ENCODE peak calls at places on chromosomes 11 and 22, in ten cellular contexts. One of them, this sample, is unnamed.

GRCh38 chr11:2721163-2721935 is 21.6 kb upstream of the KCNQ1OT1 start:
- DNase-seq in stimulated activated naive CD8-positive, alpha-beta T cell treated with anti-CD3 and anti-CD28 coated beads, Interleukin-15, amount 100 ng/mL, for 72 hours: no peak
- DNase-seq in anterior cingulate cortex: no peak
- DNase-seq in cardiac muscle cell: no peak
- DNase-seq in effector memory CD8-positive, alpha-beta T cell: no peak
- DNase-seq in COR-L47: no peak
- DNase-seq in NCI-H774: no peak
- DNase-seq in amygdala: no peak
- DNase-seq in M059J: no peak
- DNase-seq in fibroblast of lung: no peak
- DNase-seq in this sample: no peak

GRCh38 chr11:120929664-120930154 is 94.2 kb upstream of the TBCEL start:
- DNase-seq in NCI-H774: peak
- DNase-seq in fibroblast of lung: peak
- DNase-seq in anterior cingulate cortex: no peak
- DNase-seq in M059J: peak
- DNase-seq in effector memory CD8-positive, alpha-beta T cell: no peak
- DNase-seq in amygdala: peak
- DNase-seq in cardiac muscle cell: peak
- DNase-seq in COR-L47: no peak
- DNase-seq in stimulated activated naive CD8-positive, alpha-beta T cell treated with anti-CD3 and anti-CD28 coated beads, Interleukin-15, amount 100 ng/mL, for 72 hours: peak
- DNase-seq in this sample: peak

GRCh38 chr11:124114942-124115781 is at the start of gene VWA5A:
- DNase-seq in effector memory CD8-positive, alpha-beta T cell: no peak
- DNase-seq in COR-L47: peak
- DNase-seq in stimulated activated naive CD8-positive, alpha-beta T cell treated with anti-CD3 and anti-CD28 coated beads, Interleukin-15, amount 100 ng/mL, for 72 hours: peak
- DNase-seq in anterior cingulate cortex: peak
- DNase-seq in fibroblast of lung: peak
- DNase-seq in cardiac muscle cell: peak
- DNase-seq in NCI-H774: peak
- DNase-seq in M059J: peak
- DNase-seq in amygdala: peak
- DNase-seq in this sample: peak

GRCh38 chr11:65107078-65107477 is 4.6 kb upstream of the TM7SF2 start:
- DNase-seq in fibroblast of lung: no peak
- DNase-seq in cardiac muscle cell: no peak
- DNase-seq in effector memory CD8-positive, alpha-beta T cell: no peak
- DNase-seq in stimulated activated naive CD8-positive, alpha-beta T cell treated with anti-CD3 and anti-CD28 coated beads, Interleukin-15, amount 100 ng/mL, for 72 hours: no peak
- DNase-seq in amygdala: no peak
- DNase-seq in M059J: no peak
- DNase-seq in COR-L47: no peak
- DNase-seq in NCI-H774: no peak
- DNase-seq in anterior cingulate cortex: no peak
- DNase-seq in this sample: no peak

GRCh38 chr22:42787357-42787736 is 66.7 kb upstream of the A4GALT start:
- DNase-seq in M059J: no peak
- DNase-seq in stimulated activated naive CD8-positive, alpha-beta T cell treated with anti-CD3 and anti-CD28 coated beads, Interleukin-15, amount 100 ng/mL, for 72 hours: no peak
- DNase-seq in anterior cingulate cortex: no peak
- DNase-seq in fibroblast of lung: no peak
- DNase-seq in COR-L47: no peak
- DNase-seq in amygdala: no peak
- DNase-seq in cardiac muscle cell: no peak
- DNase-seq in NCI-H774: no peak
- DNase-seq in effector memory CD8-positive, alpha-beta T cell: no peak
- DNase-seq in this sample: no peak

GRCh38 chr11:128603752-128604472 is 16.6 kb upstream of the ETS1 start:
- DNase-seq in stimulated activated naive CD8-positive, alpha-beta T cell treated with anti-CD3 and anti-CD28 coated beads, Interleukin-15, amount 100 ng/mL, for 72 hours: no peak
- DNase-seq in anterior cingulate cortex: no peak
- DNase-seq in M059J: peak
- DNase-seq in fibroblast of lung: no peak
- DNase-seq in amygdala: no peak
- DNase-seq in NCI-H774: no peak
- DNase-seq in effector memory CD8-positive, alpha-beta T cell: no peak
- DNase-seq in cardiac muscle cell: no peak
- DNase-seq in COR-L47: no peak
- DNase-seq in this sample: no peak

GRCh38 chr11:34105957-34106504 is 602 bp downstream of the NAT10 start:
- DNase-seq in M059J: no peak
- DNase-seq in anterior cingulate cortex: no peak
- DNase-seq in NCI-H774: no peak
- DNase-seq in fibroblast of lung: peak
- DNase-seq in effector memory CD8-positive, alpha-beta T cell: no peak
- DNase-seq in stimulated activated naive CD8-positive, alpha-beta T cell treated with anti-CD3 and anti-CD28 coated beads, Interleukin-15, amount 100 ng/mL, for 72 hours: no peak
- DNase-seq in cardiac muscle cell: no peak
- DNase-seq in COR-L47: no peak
- DNase-seq in amygdala: no peak
- DNase-seq in this sample: no peak

GRCh38 chr22:47665151-47665550 is 902.7 kb downstream of the TBC1D22A start:
- DNase-seq in M059J: no peak
- DNase-seq in cardiac muscle cell: no peak
- DNase-seq in stimulated activated naive CD8-positive, alpha-beta T cell treated with anti-CD3 and anti-CD28 coated beads, Interleukin-15, amount 100 ng/mL, for 72 hours: no peak
- DNase-seq in amygdala: no peak
- DNase-seq in effector memory CD8-positive, alpha-beta T cell: no peak
- DNase-seq in NCI-H774: no peak
- DNase-seq in fibroblast of lung: no peak
- DNase-seq in anterior cingulate cortex: no peak
- DNase-seq in COR-L47: no peak
- DNase-seq in this sample: no peak

GRCh38 chr22:39598017-39598965 is 27.7 kb downstream of the CACNA1I start:
- DNase-seq in anterior cingulate cortex: no peak
- DNase-seq in cardiac muscle cell: peak
- DNase-seq in M059J: no peak
- DNase-seq in effector memory CD8-positive, alpha-beta T cell: no peak
- DNase-seq in COR-L47: no peak
- DNase-seq in stimulated activated naive CD8-positive, alpha-beta T cell treated with anti-CD3 and anti-CD28 coated beads, Interleukin-15, amount 100 ng/mL, for 72 hours: peak
- DNase-seq in amygdala: no peak
- DNase-seq in NCI-H774: peak
- DNase-seq in fibroblast of lung: no peak
- DNase-seq in this sample: peak

GRCh38 chr11:120562806-120563425 is 51.4 kb downstream of the GRIK4 start:
- DNase-seq in amygdala: no peak
- DNase-seq in COR-L47: no peak
- DNase-seq in NCI-H774: no peak
- DNase-seq in fibroblast of lung: no peak
- DNase-seq in stimulated activated naive CD8-positive, alpha-beta T cell treated with anti-CD3 and anti-CD28 coated beads, Interleukin-15, amount 100 ng/mL, for 72 hours: no peak
- DNase-seq in effector memory CD8-positive, alpha-beta T cell: no peak
- DNase-seq in cardiac muscle cell: no peak
- DNase-seq in anterior cingulate cortex: no peak
- DNase-seq in M059J: no peak
- DNase-seq in this sample: no peak

GRCh38 chr11:132402056-132402684 is 1031.8 kb downstream of the NTM start:
- DNase-seq in stimulated activated naive CD8-positive, alpha-beta T cell treated with anti-CD3 and anti-CD28 coated beads, Interleukin-15, amount 100 ng/mL, for 72 hours: no peak
- DNase-seq in anterior cingulate cortex: no peak
- DNase-seq in M059J: peak
- DNase-seq in cardiac muscle cell: peak
- DNase-seq in fibroblast of lung: peak
- DNase-seq in NCI-H774: peak
- DNase-seq in amygdala: no peak
- DNase-seq in effector memory CD8-positive, alpha-beta T cell: no peak
- DNase-seq in COR-L47: peak
- DNase-seq in this sample: no peak

GRCh38 chr11:27158763-27159679 is 118.4 kb downstream of the BBOX1 start:
- DNase-seq in stimulated activated naive CD8-positive, alpha-beta T cell treated with anti-CD3 and anti-CD28 coated beads, Interleukin-15, amount 100 ng/mL, for 72 hours: peak
- DNase-seq in COR-L47: peak
- DNase-seq in M059J: peak
- DNase-seq in cardiac muscle cell: peak
- DNase-seq in effector memory CD8-positive, alpha-beta T cell: no peak
- DNase-seq in NCI-H774: peak
- DNase-seq in anterior cingulate cortex: no peak
- DNase-seq in fibroblast of lung: peak
- DNase-seq in amygdala: peak
- DNase-seq in this sample: no peak

GRCh38 chr11:35717043-35717442 is 54.5 kb downstream of the TRIM44 start:
- DNase-seq in M059J: no peak
- DNase-seq in cardiac muscle cell: peak
- DNase-seq in amygdala: no peak
- DNase-seq in NCI-H774: no peak
- DNase-seq in anterior cingulate cortex: no peak
- DNase-seq in COR-L47: peak
- DNase-seq in fibroblast of lung: no peak
- DNase-seq in effector memory CD8-positive, alpha-beta T cell: no peak
- DNase-seq in stimulated activated naive CD8-positive, alpha-beta T cell treated with anti-CD3 and anti-CD28 coated beads, Interleukin-15, amount 100 ng/mL, for 72 hours: no peak
- DNase-seq in this sample: no peak

GRCh38 chr11:117901601-117902000 is 25.1 kb upstream of the FXYD6 start:
- DNase-seq in amygdala: no peak
- DNase-seq in anterior cingulate cortex: no peak
- DNase-seq in M059J: no peak
- DNase-seq in NCI-H774: no peak
- DNase-seq in fibroblast of lung: no peak
- DNase-seq in cardiac muscle cell: no peak
- DNase-seq in effector memory CD8-positive, alpha-beta T cell: no peak
- DNase-seq in COR-L47: no peak
- DNase-seq in stimulated activated naive CD8-positive, alpha-beta T cell treated with anti-CD3 and anti-CD28 coated beads, Interleukin-15, amount 100 ng/mL, for 72 hours: no peak
- DNase-seq in this sample: no peak

GRCh38 chr22:17199131-17199731 is 20.0 kb downstream of the ADA2 start:
- DNase-seq in NCI-H774: peak
- DNase-seq in fibroblast of lung: peak
- DNase-seq in anterior cingulate cortex: no peak
- DNase-seq in stimulated activated naive CD8-positive, alpha-beta T cell treated with anti-CD3 and anti-CD28 coated beads, Interleukin-15, amount 100 ng/mL, for 72 hours: no peak
- DNase-seq in amygdala: no peak
- DNase-seq in cardiac muscle cell: no peak
- DNase-seq in effector memory CD8-positive, alpha-beta T cell: no peak
- DNase-seq in COR-L47: no peak
- DNase-seq in M059J: peak
- DNase-seq in this sample: no peak

GRCh38 chr11:10302294-10302743 is 2.6 kb upstream of the ADM start:
- DNase-seq in amygdala: no peak
- DNase-seq in NCI-H774: peak
- DNase-seq in COR-L47: no peak
- DNase-seq in fibroblast of lung: no peak
- DNase-seq in effector memory CD8-positive, alpha-beta T cell: no peak
- DNase-seq in M059J: no peak
- DNase-seq in stimulated activated naive CD8-positive, alpha-beta T cell treated with anti-CD3 and anti-CD28 coated beads, Interleukin-15, amount 100 ng/mL, for 72 hours: no peak
- DNase-seq in anterior cingulate cortex: no peak
- DNase-seq in cardiac muscle cell: peak
- DNase-seq in this sample: no peak

GRCh38 chr11:15149050-15149449 is 34.3 kb downstream of the INSC start:
- DNase-seq in cardiac muscle cell: no peak
- DNase-seq in NCI-H774: no peak
- DNase-seq in fibroblast of lung: no peak
- DNase-seq in effector memory CD8-positive, alpha-beta T cell: no peak
- DNase-seq in COR-L47: no peak
- DNase-seq in anterior cingulate cortex: no peak
- DNase-seq in stimulated activated naive CD8-positive, alpha-beta T cell treated with anti-CD3 and anti-CD28 coated beads, Interleukin-15, amount 100 ng/mL, for 72 hours: no peak
- DNase-seq in M059J: no peak
- DNase-seq in amygdala: no peak
- DNase-seq in this sample: no peak

GRCh38 chr22:19674929-19675253 is 39.4 kb upstream of the SEPTIN5 start:
- DNase-seq in M059J: no peak
- DNase-seq in amygdala: no peak
- DNase-seq in anterior cingulate cortex: no peak
- DNase-seq in effector memory CD8-positive, alpha-beta T cell: no peak
- DNase-seq in NCI-H774: no peak
- DNase-seq in cardiac muscle cell: no peak
- DNase-seq in fibroblast of lung: no peak
- DNase-seq in COR-L47: no peak
- DNase-seq in stimulated activated naive CD8-positive, alpha-beta T cell treated with anti-CD3 and anti-CD28 coated beads, Interleukin-15, amount 100 ng/mL, for 72 hours: no peak
- DNase-seq in this sample: no peak

GRCh38 chr11:42524534-42525227 is 787.1 kb upstream of the API5 start:
- DNase-seq in stimulated activated naive CD8-positive, alpha-beta T cell treated with anti-CD3 and anti-CD28 coated beads, Interleukin-15, amount 100 ng/mL, for 72 hours: peak
- DNase-seq in anterior cingulate cortex: no peak
- DNase-seq in COR-L47: peak
- DNase-seq in cardiac muscle cell: peak
- DNase-seq in NCI-H774: peak
- DNase-seq in amygdala: peak
- DNase-seq in M059J: peak
- DNase-seq in fibroblast of lung: peak
- DNase-seq in effector memory CD8-positive, alpha-beta T cell: no peak
- DNase-seq in this sample: no peak

GRCh38 chr11:72703281-72704008 is 29.2 kb upstream of the PDE2A start:
- DNase-seq in cardiac muscle cell: no peak
- DNase-seq in anterior cingulate cortex: no peak
- DNase-seq in stimulated activated naive CD8-positive, alpha-beta T cell treated with anti-CD3 and anti-CD28 coated beads, Interleukin-15, amount 100 ng/mL, for 72 hours: no peak
- DNase-seq in amygdala: peak
- DNase-seq in COR-L47: no peak
- DNase-seq in M059J: no peak
- DNase-seq in fibroblast of lung: peak
- DNase-seq in effector memory CD8-positive, alpha-beta T cell: no peak
- DNase-seq in NCI-H774: no peak
- DNase-seq in this sample: no peak

GRCh38 chr11:13776134-13776815 is 107.8 kb downstream of the FAR1 start:
- DNase-seq in fibroblast of lung: no peak
- DNase-seq in cardiac muscle cell: no peak
- DNase-seq in M059J: peak
- DNase-seq in effector memory CD8-positive, alpha-beta T cell: peak
- DNase-seq in anterior cingulate cortex: no peak
- DNase-seq in amygdala: no peak
- DNase-seq in NCI-H774: no peak
- DNase-seq in stimulated activated naive CD8-positive, alpha-beta T cell treated with anti-CD3 and anti-CD28 coated beads, Interleukin-15, amount 100 ng/mL, for 72 hours: no peak
- DNase-seq in COR-L47: peak
- DNase-seq in this sample: peak

GRCh38 chr11:97893612-97894011 is 1127.1 kb upstream of the CNTN5 start:
- DNase-seq in stimulated activated naive CD8-positive, alpha-beta T cell treated with anti-CD3 and anti-CD28 coated beads, Interleukin-15, amount 100 ng/mL, for 72 hours: no peak
- DNase-seq in anterior cingulate cortex: no peak
- DNase-seq in NCI-H774: no peak
- DNase-seq in M059J: peak
- DNase-seq in amygdala: no peak
- DNase-seq in COR-L47: peak
- DNase-seq in cardiac muscle cell: no peak
- DNase-seq in fibroblast of lung: no peak
- DNase-seq in effector memory CD8-positive, alpha-beta T cell: no peak
- DNase-seq in this sample: no peak

GRCh38 chr11:77003954-77004353 is 30.2 kb upstream of the B3GNT6 start:
- DNase-seq in NCI-H774: no peak
- DNase-seq in cardiac muscle cell: no peak
- DNase-seq in amygdala: no peak
- DNase-seq in M059J: peak
- DNase-seq in fibroblast of lung: no peak
- DNase-seq in effector memory CD8-positive, alpha-beta T cell: no peak
- DNase-seq in COR-L47: no peak
- DNase-seq in anterior cingulate cortex: no peak
- DNase-seq in stimulated activated naive CD8-positive, alpha-beta T cell treated with anti-CD3 and anti-CD28 coated beads, Interleukin-15, amount 100 ng/mL, for 72 hours: no peak
- DNase-seq in this sample: no peak

GRCh38 chr22:48756146-48757111 is 1071.2 kb downstream of the BRD1 start:
- DNase-seq in stimulated activated naive CD8-positive, alpha-beta T cell treated with anti-CD3 and anti-CD28 coated beads, Interleukin-15, amount 100 ng/mL, for 72 hours: no peak
- DNase-seq in COR-L47: no peak
- DNase-seq in M059J: no peak
- DNase-seq in NCI-H774: no peak
- DNase-seq in cardiac muscle cell: no peak
- DNase-seq in effector memory CD8-positive, alpha-beta T cell: no peak
- DNase-seq in amygdala: no peak
- DNase-seq in fibroblast of lung: no peak
- DNase-seq in anterior cingulate cortex: no peak
- DNase-seq in this sample: no peak

GRCh38 chr11:16778286-16778685 is 39.8 kb downstream of the C11orf58 start:
- DNase-seq in COR-L47: no peak
- DNase-seq in NCI-H774: no peak
- DNase-seq in effector memory CD8-positive, alpha-beta T cell: no peak
- DNase-seq in cardiac muscle cell: no peak
- DNase-seq in fibroblast of lung: no peak
- DNase-seq in stimulated activated naive CD8-positive, alpha-beta T cell treated with anti-CD3 and anti-CD28 coated beads, Interleukin-15, amount 100 ng/mL, for 72 hours: no peak
- DNase-seq in amygdala: no peak
- DNase-seq in anterior cingulate cortex: no peak
- DNase-seq in M059J: no peak
- DNase-seq in this sample: no peak

GRCh38 chr11:206516-207212 is 535 bp downstream of the BET1L start:
- DNase-seq in COR-L47: no peak
- DNase-seq in M059J: no peak
- DNase-seq in amygdala: no peak
- DNase-seq in effector memory CD8-positive, alpha-beta T cell: no peak
- DNase-seq in NCI-H774: no peak
- DNase-seq in anterior cingulate cortex: no peak
- DNase-seq in cardiac muscle cell: peak
- DNase-seq in stimulated activated naive CD8-positive, alpha-beta T cell treated with anti-CD3 and anti-CD28 coated beads, Interleukin-15, amount 100 ng/mL, for 72 hours: peak
- DNase-seq in fibroblast of lung: no peak
- DNase-seq in this sample: no peak

GRCh38 chr11:61782841-61783240 is 9.6 kb downstream of the TMEM258 start:
- DNase-seq in amygdala: no peak
- DNase-seq in cardiac muscle cell: no peak
- DNase-seq in fibroblast of lung: no peak
- DNase-seq in M059J: peak
- DNase-seq in anterior cingulate cortex: no peak
- DNase-seq in effector memory CD8-positive, alpha-beta T cell: no peak
- DNase-seq in NCI-H774: no peak
- DNase-seq in COR-L47: no peak
- DNase-seq in stimulated activated naive CD8-positive, alpha-beta T cell treated with anti-CD3 and anti-CD28 coated beads, Interleukin-15, amount 100 ng/mL, for 72 hours: no peak
- DNase-seq in this sample: no peak

GRCh38 chr11:69057236-69057635 is 8.5 kb downstream of the TPCN2 start:
- DNase-seq in anterior cingulate cortex: no peak
- DNase-seq in cardiac muscle cell: no peak
- DNase-seq in effector memory CD8-positive, alpha-beta T cell: no peak
- DNase-seq in amygdala: no peak
- DNase-seq in stimulated activated naive CD8-positive, alpha-beta T cell treated with anti-CD3 and anti-CD28 coated beads, Interleukin-15, amount 100 ng/mL, for 72 hours: no peak
- DNase-seq in COR-L47: no peak
- DNase-seq in NCI-H774: no peak
- DNase-seq in fibroblast of lung: no peak
- DNase-seq in M059J: no peak
- DNase-seq in this sample: no peak